ENCODE peak calls at places on chromosomes 13 and 19, in ten cellular contexts. W is body of pancreas, R is lower leg skin, M is heart left ventricle, E is transverse colon, H is H54, T is A549, N is IMR-90, B is endothelial cell of umbilical vein, J is thyroid gland. L is an unnamed sample.

GRCh38 chr13:109272595-109273325 is 513.6 kb downstream of the IRS2 start:
- DNase-seq in B (no peak), W (no peak), R (no peak), H (no peak), J (no peak), E (no peak), T (peak; percentile 37), N (peak; percentile 29), M (no peak), L (no peak)

GRCh38 chr19:58380037-58380735 is 644 bp downstream of the ZNF837 start:
- DNase-seq in T (no peak), M (no peak), E (no peak), N (no peak), R (no peak), B (no peak), W (no peak), J (no peak), H (no peak), L (no peak)

GRCh38 chr19:5395996-5396939 is 55.7 kb upstream of the PTPRS start:
- DNase-seq in R (no peak), T (no peak), W (no peak), H (no peak), M (no peak), N (no peak), J (no peak), B (no peak), E (no peak), L (no peak)

GRCh38 chr13:75495938-75496337 is 14.0 kb upstream of the TBC1D4 start:
- DNase-seq in B (no peak), H (no peak), M (no peak), J (no peak), E (no peak), R (no peak), N (peak; percentile 80), T (no peak), W (no peak), L (no peak)

GRCh38 chr13:20387441-20387971 is 138.2 kb downstream of the CRYL1 start:
- DNase-seq in B (no peak), R (peak; percentile 36), W (no peak), E (no peak), T (no peak), M (no peak), N (peak; percentile 34), J (no peak), H (no peak), L (no peak)

GRCh38 chr19:30326076-30326710 is 46.0 kb upstream of the ZNF536 start:
- DNase-seq in W (no peak), N (no peak), H (no peak), T (no peak), J (peak; percentile 82), M (peak; percentile 37), B (no peak), R (no peak), E (no peak), L (no peak)

GRCh38 chr19:12733369-12733896 is 1.1 kb downstream of the TRIR start:
- DNase-seq in J (no peak), E (no peak), T (peak; percentile 36), H (no peak), W (no peak), N (peak; percentile 45), R (no peak), M (no peak), B (peak; percentile 29), L (no peak)

GRCh38 chr19:58400638-58400915 is 5.1 kb downstream of the RNF225 start:
- DNase-seq in M (no peak), R (no peak), B (no peak), W (no peak), E (no peak), H (no peak), J (no peak), T (no peak), N (no peak), L (no peak)

GRCh38 chr19:45467456-45468158 is at the start of gene FOSB:
- DNase-seq in N (peak; percentile 92), R (peak; percentile 94), J (peak; percentile 93), E (peak; percentile 94), W (peak; percentile 96), B (peak; percentile 91), H (no peak), T (peak; percentile 98), M (peak; percentile 94), L (peak; percentile 82)

GRCh38 chr19:45467115-45467455 is 711 bp upstream of the FOSB start:
- DNase-seq in N (no peak), H (no peak), J (no peak), B (no peak), M (no peak), E (no peak), T (no peak), R (no peak), W (no peak), L (no peak)

GRCh38 chr19:45469132-45469834 is 1.5 kb downstream of the FOSB start:
- DNase-seq in R (peak; percentile 93), B (peak; percentile 95), T (peak; percentile 94), E (peak; percentile 95), J (peak; percentile 95), N (peak; percentile 92), H (no peak), W (peak; percentile 94), M (peak; percentile 94), L (peak; percentile 92)

GRCh38 chr19:45468803-45469131 is 971 bp downstream of the FOSB start:
- DNase-seq in E (no peak), B (no peak), N (no peak), J (no peak), M (no peak), R (no peak), W (no peak), H (no peak), T (peak; percentile 66), L (no peak)

DNA sequence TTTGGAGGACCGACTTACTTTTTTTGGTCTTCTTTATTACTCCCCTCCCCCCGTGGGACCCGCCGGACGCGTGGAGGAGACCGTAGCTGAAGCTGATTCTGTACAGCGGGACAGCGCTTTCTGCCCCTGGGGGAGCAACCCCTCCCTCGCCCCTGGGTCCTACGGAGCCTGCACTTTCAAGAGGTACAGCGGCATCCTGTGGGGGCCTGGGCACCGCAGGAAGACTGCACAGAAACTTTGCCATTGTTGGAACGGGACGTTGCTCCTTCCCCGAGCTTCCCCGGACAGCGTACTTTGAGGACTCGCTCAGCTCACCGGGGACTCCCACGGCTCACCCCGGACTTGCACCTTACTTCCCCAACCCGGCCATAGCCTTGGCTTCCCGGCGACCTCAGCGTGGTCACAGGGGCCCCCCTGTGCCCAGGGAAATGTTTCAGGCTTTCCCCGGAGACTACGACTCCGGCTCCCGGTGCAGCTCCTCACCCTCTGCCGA is 409 bp downstream of the FOSB start:
- DNase-seq in J (peak; percentile 41), M (peak; percentile 35), E (peak; percentile 48), R (no peak), H (no peak), T (no peak), B (no peak), W (peak; percentile 55), N (no peak), L (no peak)
- TF ChIP-seq POLR2A in J (no peak), M (no peak), E (no peak), R (no peak), H (no peak), T (no peak), B (no peak), W (no peak), N (no peak), L (no peak)

DNA sequence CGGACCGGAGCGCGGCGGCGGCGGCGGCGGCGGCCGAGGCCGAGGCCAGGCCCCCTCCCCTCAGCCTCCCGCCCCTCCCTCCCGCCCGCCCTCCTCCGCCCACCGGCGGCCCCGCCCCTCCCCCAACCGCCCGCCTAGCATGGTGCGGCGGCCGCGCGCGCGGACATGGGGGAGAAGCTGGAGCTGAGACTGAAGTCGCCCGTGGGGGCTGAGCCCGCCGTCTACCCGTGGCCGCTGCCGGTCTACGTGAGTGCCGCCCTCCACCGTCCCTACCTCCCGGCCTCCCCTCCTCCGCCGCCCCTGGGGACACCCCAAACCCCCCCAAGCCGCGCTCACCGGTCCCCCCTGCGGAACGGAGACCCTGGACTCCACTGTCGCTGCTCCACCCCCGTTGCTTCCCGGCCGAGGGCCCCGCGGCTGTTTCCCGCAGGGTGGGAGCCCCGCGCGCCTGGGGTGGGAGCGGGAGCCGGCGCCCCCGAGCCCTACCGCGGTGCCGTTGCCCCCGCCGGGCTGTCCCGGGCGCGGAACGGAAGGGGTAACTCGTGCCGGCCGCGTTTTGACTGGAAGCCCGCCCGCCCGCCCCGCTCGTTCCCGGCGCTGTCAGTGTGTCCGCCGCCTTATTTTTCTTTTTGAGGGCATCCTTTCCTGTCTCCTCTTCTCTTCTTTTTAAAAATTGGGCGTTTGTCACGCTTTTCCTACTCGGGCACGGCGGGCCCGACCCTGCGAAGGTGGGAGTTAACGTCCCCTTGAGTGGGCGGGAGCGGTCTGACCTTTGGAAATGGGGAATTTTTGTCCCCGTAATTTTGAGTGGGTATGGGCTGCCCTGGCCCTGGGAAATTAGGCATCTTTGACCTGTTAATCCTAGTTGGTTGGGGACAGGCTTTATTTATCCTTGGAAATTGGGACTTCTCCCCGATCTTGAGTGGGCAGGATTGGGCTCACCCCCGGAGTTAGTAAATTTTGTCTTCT is 571 bp downstream of the DOT1L start:
- DNase-seq in T (no peak), R (no peak), M (no peak), H (no peak), J (peak; percentile 34), N (no peak), W (no peak), B (peak; percentile 53), E (no peak), L (no peak)
- TF ChIP-seq POLR2A in T (no peak), R (no peak), M (no peak), H (no peak), J (no peak), N (no peak), W (peak; percentile 11), B (peak; percentile 35), E (no peak), L (no peak)

GRCh38 chr13:93320942-93321341 is 94.3 kb downstream of the GPC6 start:
- DNase-seq in R (no peak), W (no peak), M (no peak), E (no peak), T (no peak), B (no peak), N (peak; percentile 67), J (no peak), H (no peak), L (no peak)

GRCh38 chr13:93326427-93326826 is 99.8 kb downstream of the GPC6 start:
- DNase-seq in J (no peak), T (no peak), E (no peak), N (no peak), B (no peak), H (no peak), R (no peak), M (no peak), W (no peak), L (no peak)

GRCh38 chr13:93328943-93329342 is 102.3 kb downstream of the GPC6 start:
- DNase-seq in T (no peak), H (no peak), E (no peak), N (peak; percentile 16), B (no peak), M (no peak), R (no peak), W (no peak), J (no peak), L (no peak)

DNA sequence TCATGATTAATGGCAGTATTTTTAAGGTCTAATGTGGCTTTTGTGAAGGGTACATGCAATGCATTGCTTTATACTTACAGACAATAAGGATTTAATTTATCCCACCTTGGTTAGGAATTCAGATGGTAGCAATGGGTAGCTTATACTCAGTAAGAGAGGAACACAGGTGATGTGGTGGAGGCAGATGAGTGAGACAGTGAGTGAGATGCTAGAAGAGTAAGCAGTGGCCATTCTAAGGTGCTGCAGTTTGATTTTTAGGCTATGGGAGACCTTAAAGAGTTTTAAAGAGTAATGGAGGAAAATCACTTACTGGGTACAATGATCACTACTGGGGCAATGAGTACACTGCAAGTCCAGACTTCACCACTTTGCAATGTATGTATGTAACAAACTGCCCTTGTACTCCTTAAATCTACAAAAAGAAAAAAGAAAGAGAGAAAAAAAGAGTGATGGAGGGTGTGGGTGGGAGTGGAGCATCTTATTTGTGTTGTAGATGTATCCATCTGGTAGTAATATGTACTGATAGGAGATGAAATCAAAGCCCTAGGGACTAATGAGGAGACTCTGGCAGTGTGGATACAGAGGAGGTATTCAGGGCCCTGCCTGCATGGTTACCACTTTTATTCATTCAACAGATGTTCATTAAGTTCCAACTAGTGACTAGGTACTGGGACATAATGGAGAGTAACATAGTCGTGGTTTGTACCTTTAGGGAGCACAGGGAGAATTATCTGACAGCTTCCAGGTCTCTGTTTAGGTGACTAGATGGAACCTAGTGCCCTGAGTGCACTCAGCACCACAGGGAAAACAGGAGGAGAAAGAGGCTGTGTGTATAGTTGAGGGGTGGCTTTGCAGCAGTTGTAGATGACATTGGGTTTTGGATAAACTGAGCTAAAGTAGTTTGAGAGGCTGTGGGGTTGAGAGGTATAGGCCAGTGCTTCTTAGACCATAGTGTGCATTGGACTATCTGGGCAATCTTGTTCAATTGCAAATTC is 99.0 kb downstream of the GPC6 start:
- DNase-seq in N (no peak), E (no peak), J (no peak), T (no peak), H (no peak), R (no peak), M (no peak), W (no peak), B (no peak), L (no peak)
- TF ChIP-seq POLR2A in N (no peak), E (no peak), J (no peak), T (no peak), H (no peak), R (no peak), M (no peak), W (no peak), B (no peak), L (no peak)

GRCh38 chr19:17282488-17283256 is 971 bp downstream of the ANKLE1 start:
- DNase-seq in J (peak; percentile 84), M (peak; percentile 84), B (peak; percentile 82), W (peak; percentile 92), N (peak; percentile 62), R (peak; percentile 58), E (peak; percentile 91), T (peak; percentile 83), H (peak; percentile 86), L (peak; percentile 93)
- TF ChIP-seq POLR2A in J (no peak), M (no peak), B (no peak), W (no peak), N (no peak), R (no peak), E (no peak), T (no peak), H (peak; percentile 12), L (no peak)

L was measured in GM12891.